ENCODE peak calls at places on chromosomes 16 and 17, in nine cellular contexts. Y is HAP-1, T is epithelial cell of esophagus, N is mammary epithelial cell, U is PC-9, H is stomach, E is heart left ventricle, A is mucosa of descending colon, G is prostate gland. P is an unnamed sample.
A peak's percentile ranks its signal among the peaks of the same experiment; 100 is the strongest.

GRCh38 chr16:84839956-84840355 is 20.2 kb downstream of the CRISPLD2 start:
- DNase-seq in G (no peak), Y (no peak), T (no peak), A (no peak), U (peak; percentile 64), E (no peak), N (peak; percentile 14), H (no peak), P (no peak)

GRCh38 chr17:60145006-60145935 is 4.5 kb upstream of the CA4 start:
- DNase-seq in A (peak; percentile 14), U (no peak), T (no peak), N (peak; percentile 24), E (no peak), H (no peak), G (no peak), Y (peak; percentile 77), P (no peak)

GRCh38 chr17:80034977-80035686 is 540 bp downstream of the TBC1D16 start:
- DNase-seq in T (peak; percentile 22), G (no peak), H (no peak), Y (peak; percentile 31), N (peak; percentile 31), U (no peak), A (no peak), E (peak; percentile 41), P (peak; percentile 22)

GRCh38 chr17:34251186-34251585 is 3.9 kb upstream of the CCL2 start:
- DNase-seq in T (no peak), E (no peak), Y (no peak), G (no peak), A (no peak), H (no peak), U (no peak), N (no peak), P (no peak)

GRCh38 chr17:58156839-58157803 is 8.9 kb downstream of the OR4D1 start:
- DNase-seq in A (peak; percentile 56), Y (peak; percentile 47), H (no peak), G (no peak), E (peak; percentile 28), N (peak; percentile 8), T (peak; percentile 17), U (no peak), P (no peak)

GRCh38 chr16:1773703-1774455 is 945 bp upstream of the MRPS34 start:
- DNase-seq in E (no peak), U (peak; percentile 66), Y (no peak), G (no peak), A (no peak), N (peak; percentile 56), T (peak; percentile 30), H (peak; percentile 70), P (no peak)

GRCh38 chr17:38608648-38609047 is 2.9 kb upstream of the SRCIN1 start:
- DNase-seq in H (peak; percentile 85), A (peak; percentile 84), U (peak; percentile 66), Y (no peak), N (peak; percentile 43), T (peak; percentile 64), G (peak; percentile 65), E (no peak), P (no peak)

GRCh38 chr16:35908942-35909341 is 2449.5 kb downstream of the TP53TG3F start:
- DNase-seq in G (no peak), Y (no peak), E (no peak), A (no peak), N (no peak), T (no peak), U (no peak), H (no peak), P (no peak)

GRCh38 chr17:45127583-45128300 is 4.6 kb downstream of the PLCD3 start:
- DNase-seq in N (peak; percentile 53), T (peak; percentile 62), G (peak; percentile 60), Y (no peak), U (no peak), E (peak; percentile 78), H (peak; percentile 88), A (peak; percentile 90), P (no peak)

GRCh38 chr17:64658931-64659330 is 3.2 kb downstream of the SMURF2 start:
- DNase-seq in A (no peak), N (peak; percentile 69), H (no peak), G (no peak), E (no peak), T (peak; percentile 58), Y (no peak), U (peak; percentile 66), P (no peak)

GRCh38 chr17:41801374-41802062 is 10.2 kb downstream of the P3H4 start:
- DNase-seq in G (peak; percentile 83), E (peak; percentile 74), T (peak; percentile 88), A (peak; percentile 82), N (peak; percentile 76), H (peak; percentile 89), Y (peak; percentile 90), U (peak; percentile 84), P (peak; percentile 78)
- H3K4me3 ChIP-seq in G (no peak overlapping the region), E (no peak overlapping the region), T (peak overlapping the region; percentile 21), A (no peak overlapping the region), N (no peak overlapping the region), H (no peak overlapping the region), Y (no peak overlapping the region), U (peak overlapping the region; percentile 35), P (no peak overlapping the region)

DNA sequence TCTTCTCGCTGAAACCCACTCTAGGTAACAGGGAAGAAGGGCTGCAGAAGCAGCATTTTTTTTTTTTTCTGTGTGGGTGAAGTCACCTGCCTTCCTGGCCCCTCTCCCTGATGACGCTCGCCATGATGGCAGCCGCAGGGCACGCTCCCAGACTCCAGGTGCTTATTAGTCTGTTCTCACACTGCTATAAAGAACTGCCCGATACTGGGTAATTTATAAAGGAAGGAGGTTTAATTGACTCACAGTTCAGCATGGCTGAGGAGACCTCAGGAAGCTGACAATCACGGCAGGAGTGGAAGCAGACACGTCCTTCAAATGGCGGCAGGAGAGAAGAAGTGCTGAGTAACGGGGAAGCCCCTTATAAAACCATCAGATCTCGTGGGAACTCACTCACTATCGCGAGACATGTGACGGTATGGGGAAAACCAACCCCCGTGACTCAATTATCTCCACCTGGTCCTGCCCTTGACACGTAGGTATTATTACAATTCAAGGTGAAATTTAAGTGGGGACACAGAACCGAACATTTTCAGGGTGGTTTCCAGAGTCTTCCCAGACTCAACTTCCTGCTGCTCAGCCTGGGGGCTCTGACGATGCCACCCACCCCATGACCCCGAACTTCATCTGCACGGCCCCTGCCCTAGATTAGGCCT is 34.9 kb upstream of the NLRP1 start:
- DNase-seq in H (no peak), N (no peak), G (no peak), T (no peak), A (no peak), Y (no peak), E (no peak), U (peak; percentile 56), P (peak; percentile 36)
- H3K4me3 ChIP-seq in H (no peak overlapping the region), N (no peak overlapping the region), G (no peak overlapping the region), T (no peak overlapping the region), A (no peak overlapping the region), Y (no peak overlapping the region), E (no peak overlapping the region), U (peak overlapping the region; percentile 61), P (no peak overlapping the region)

GRCh38 chr17:1648582-1649115 is 1.0 kb downstream of the RILP start:
- DNase-seq in A (peak; percentile 97), Y (peak; percentile 95), T (peak; percentile 94), U (peak; percentile 79), H (peak; percentile 97), G (peak; percentile 93), N (peak; percentile 86), E (peak; percentile 96), P (peak; percentile 98)
- H3K4me3 ChIP-seq in A (no peak overlapping the region), Y (peak overlapping the region; percentile 37), T (peak overlapping the region; percentile 40), U (peak overlapping the region; percentile 58), H (peak overlapping the region; percentile 61), G (peak overlapping the region; percentile 77), N (peak overlapping the region; percentile 50), E (peak overlapping the region; percentile 95), P (peak overlapping the region; percentile 56)

GRCh38 chr16:49556252-49557069 is 182.9 kb downstream of the C16orf78 start:
- DNase-seq in E (no peak), H (no peak), U (no peak), Y (peak; percentile 68), A (no peak), N (no peak), G (no peak), T (no peak), P (peak; percentile 66)
- H3K4me3 ChIP-seq in E (no peak overlapping the region), H (no peak overlapping the region), U (no peak overlapping the region), Y (no peak overlapping the region), A (no peak overlapping the region), N (no peak overlapping the region), G (no peak overlapping the region), T (no peak overlapping the region), P (no peak overlapping the region)

DNA sequence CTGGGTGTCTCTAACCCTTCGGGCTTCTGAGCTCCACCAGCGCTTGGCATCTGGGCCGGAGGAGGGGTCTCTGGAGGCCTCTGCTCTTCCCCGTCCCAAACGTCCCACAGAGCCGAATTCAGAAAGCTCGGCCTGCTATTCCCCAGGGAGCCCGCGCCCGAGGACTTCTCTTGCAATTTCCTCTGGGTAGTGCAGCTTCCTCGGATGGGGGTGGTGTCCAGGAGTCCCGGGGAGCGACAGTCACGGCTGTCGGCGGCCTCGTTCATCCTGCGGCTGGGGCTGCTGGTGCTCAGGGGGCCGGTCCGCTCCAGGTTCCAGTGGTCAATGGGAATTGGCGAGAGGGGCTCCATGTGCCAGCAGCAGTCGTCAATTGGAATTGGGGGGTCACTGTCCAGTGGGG is 11.8 kb upstream of the NLRC3 start:
- DNase-seq in A (no peak), G (no peak), U (no peak), Y (no peak), E (no peak), T (no peak), H (no peak), N (no peak), P (no peak)
- H3K4me3 ChIP-seq in A (no peak overlapping the region), G (no peak overlapping the region), U (no peak overlapping the region), Y (no peak overlapping the region), E (no peak overlapping the region), T (no peak overlapping the region), H (no peak overlapping the region), N (no peak overlapping the region), P (no peak overlapping the region)

DNA sequence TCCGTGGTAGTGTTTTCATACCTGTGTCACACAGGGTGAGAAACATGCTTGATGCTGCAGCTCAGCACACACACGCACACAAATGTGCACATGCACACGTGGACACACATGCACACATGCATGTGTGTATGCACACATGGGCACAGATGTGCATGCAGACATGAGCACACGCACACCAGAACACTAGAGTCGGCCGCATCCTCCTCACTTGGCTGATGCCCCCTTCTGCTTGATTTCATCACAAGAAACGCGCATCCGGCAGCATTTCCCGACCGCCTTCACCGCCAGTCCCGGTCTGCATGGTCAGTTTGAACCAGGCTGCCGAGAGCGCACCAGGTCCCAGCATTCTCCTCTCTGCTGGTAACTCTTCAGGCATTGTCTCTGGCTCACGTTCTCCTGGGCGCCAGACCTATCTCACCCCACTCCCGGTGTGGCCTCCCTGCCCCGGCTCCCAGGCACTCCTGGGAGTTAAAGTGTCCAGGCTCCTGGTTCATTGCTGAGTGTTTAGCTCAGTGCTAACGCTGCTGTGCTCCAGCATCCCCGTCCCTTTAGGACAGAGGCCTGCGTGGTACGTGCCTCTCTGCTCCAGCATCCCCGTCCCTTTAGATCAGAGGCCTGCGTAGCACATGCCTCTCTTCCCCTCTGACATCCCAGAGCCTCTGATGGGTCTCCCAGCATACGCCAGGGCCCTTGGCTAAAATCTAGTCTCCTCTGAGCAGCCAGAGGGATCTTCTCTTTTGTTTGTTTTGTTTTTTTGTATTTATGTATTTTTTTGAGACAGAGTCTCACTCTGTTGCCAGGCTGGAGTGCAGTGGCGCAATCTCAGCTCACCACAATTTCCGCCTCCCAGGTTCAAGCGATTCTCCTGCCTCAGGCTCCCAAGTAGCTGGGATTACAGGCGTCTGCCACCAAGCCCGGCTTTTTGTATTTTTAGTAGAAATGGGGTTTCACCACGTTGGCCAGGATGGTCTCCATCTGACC is 16.0 kb downstream of the BAIAP2 start:
- DNase-seq in G (no peak), U (peak; percentile 56), T (no peak), N (no peak), Y (no peak), E (no peak), A (no peak), H (no peak), P (no peak)
- H3K4me3 ChIP-seq in G (no peak overlapping the region), U (no peak overlapping the region), T (no peak overlapping the region), N (no peak overlapping the region), Y (no peak overlapping the region), E (no peak overlapping the region), A (no peak overlapping the region), H (no peak overlapping the region), P (no peak overlapping the region)